ENCODE peak calls at places on chromosome 5, in seven cellular contexts. H is cardiac fibroblast; E is ACHN; S is G401; U is MCF 10A; I is stimulated activated CD8-positive, alpha-beta memory T cell treated with anti-CD3 and anti-CD28 coated beads, Interleukin-4, amount 100 ng/mL, for 24 hours; M is left lobe of liver. K is an unnamed sample.

GRCh38 chr5:98638111-98638510 is 135.4 kb upstream of the RGMB start:
- DNase-seq in H (no peak), E (no peak), S (no peak), U (no peak), I (no peak), M (no peak), K (no peak)

GRCh38 chr5:78308689-78309088 is 14.2 kb upstream of the AP3B1 start:
- DNase-seq in H (no peak), E (no peak), S (no peak), U (no peak), I (no peak), M (no peak), K (no peak)

GRCh38 chr5:140182075-140182709 is 7.2 kb downstream of the CYSTM1 start:
- DNase-seq in H (peak), E (no peak), S (no peak), U (peak), I (no peak), M (no peak), K (no peak)

GRCh38 chr5:106094128-106094726 is 1576.5 kb downstream of the EFNA5 start:
- DNase-seq in H (peak), E (no peak), S (no peak), U (peak), I (no peak), M (no peak), K (no peak)

GRCh38 chr5:9715891-9716335 is 85.8 kb upstream of the TAS2R1 start:
- DNase-seq in H (peak), E (no peak), S (no peak), U (no peak), I (no peak), M (no peak), K (no peak)

GRCh38 chr5:71903826-71904225 is 184.8 kb downstream of the CARTPT start:
- DNase-seq in H (no peak), E (no peak), S (no peak), U (no peak), I (no peak), M (no peak), K (no peak)

GRCh38 chr5:29218138-29218537 is 1975.3 kb upstream of the CDH6 start:
- DNase-seq in H (no peak), E (peak), S (no peak), U (peak), I (no peak), M (no peak), K (no peak)

GRCh38 chr5:118956727-118957126 is 31.6 kb downstream of the DTWD2 start:
- DNase-seq in H (peak), E (peak), S (peak), U (peak), I (no peak), M (no peak), K (no peak)

K was measured in nucleus accumbens.